ENCODE peak calls at places on chromosomes 13 and 19, in six cellular contexts. G, Q, V, K, J and E are unnamed samples.

GRCh38 chr19:55319786-55320185 is 5.4 kb downstream of the TMEM150B start:
- DNase-seq in K (no peak), J (no peak), V (peak), Q (no peak), G (peak), E (peak)

GRCh38 chr13:45662122-45662521 is 40.0 kb upstream of the CBY2 start:
- DNase-seq in G (no peak), Q (no peak), K (no peak), J (no peak), V (no peak), E (no peak)

GRCh38 chr19:55902080-55902751 is 29.9 kb downstream of the NLRP13 start:
- DNase-seq in J (no peak), G (no peak), Q (no peak), V (no peak), K (no peak), E (no peak)

GRCh38 chr19:13043285-13043684 is 48.0 kb downstream of the NFIX start:
- DNase-seq in Q (no peak), J (no peak), V (no peak), G (no peak), K (no peak), E (no peak)

GRCh38 chr19:370641-371330 is 26.2 kb upstream of the MIER2 start:
- DNase-seq in G (no peak), Q (no peak), J (no peak), V (no peak), K (no peak), E (no peak)

GRCh38 chr19:294819-295686 is 3.9 kb upstream of the PLPP2 start:
- DNase-seq in G (peak), K (peak), Q (peak), J (no peak), V (no peak), E (peak)

GRCh38 chr19:38360351-38360750 is 14.0 kb upstream of the PSMD8 start:
- DNase-seq in J (no peak), V (no peak), Q (no peak), G (no peak), K (no peak), E (no peak)

GRCh38 chr13:29817604-29818378 is 32.6 kb downstream of the UBL3 start:
- DNase-seq in V (no peak), K (no peak), G (no peak), J (no peak), Q (no peak), E (no peak)

GRCh38 chr19:48819366-48819816 is 8.6 kb upstream of the BCAT2 start:
- DNase-seq in V (peak), G (peak), K (peak), J (peak), Q (no peak), E (peak)

GRCh38 chr19:54188224-54188871 is 1.0 kb downstream of the MBOAT7 start:
- DNase-seq in V (no peak), K (peak), Q (peak), G (peak), J (no peak), E (no peak)

GRCh38 chr13:94726425-94726824 is 14.1 kb upstream of the SOX21 start:
- DNase-seq in J (no peak), G (no peak), V (no peak), Q (no peak), K (no peak), E (no peak)

GRCh38 chr13:33349996-33350826 is 64.7 kb upstream of the STARD13 start:
- DNase-seq in G (peak), K (peak), Q (no peak), J (no peak), V (peak), E (peak)